ENCODE peak calls at places on chromosomes 11 and 22, in ten cellular contexts. G is tibial nerve, P is body of pancreas, N is uterus, I is sigmoid colon, R is stomach, H is adrenal gland, D is IMR-90, S is HCT116, Q is ovary. X is an unnamed sample. For H3K36me3, the result is how much of the 10 kb centered on the place peaks cover.

GRCh38 chr11:71420455-71421241 is 27.5 kb downstream of the DHCR7 start:
- DNase-seq in R (peak), Q (no peak), P (peak), N (no peak), I (no peak), G (no peak), D (peak), S (peak), H (no peak), X (peak)

GRCh38 chr11:12285106-12285505 is 92.3 kb upstream of the PARVA start:
- DNase-seq in N (no peak), R (no peak), G (no peak), Q (no peak), I (no peak), D (peak), S (no peak), H (no peak), P (no peak), X (no peak)

GRCh38 chr11:133492895-133493294 is 39.4 kb downstream of the OPCML start:
- DNase-seq in D (no peak), N (no peak), P (no peak), G (no peak), S (no peak), R (no peak), H (no peak), Q (no peak), I (no peak), X (no peak)

GRCh38 chr22:35705141-35705540 is 12.5 kb upstream of the APOL5 start:
- DNase-seq in Q (no peak), N (no peak), S (no peak), P (no peak), G (no peak), H (no peak), D (peak), R (no peak), I (no peak), X (no peak)

GRCh38 chr22:32546935-32547334 is 72.3 kb downstream of the FBXO7 start:
- DNase-seq in P (no peak), H (no peak), D (no peak), I (peak), S (no peak), G (no peak), R (no peak), N (no peak), Q (no peak), X (no peak)

GRCh38 chr11:18203723-18204122 is 31.1 kb downstream of the MRGPRX4 start:
- DNase-seq in D (peak), I (no peak), P (no peak), H (no peak), N (no peak), Q (no peak), R (no peak), S (peak), G (no peak), X (no peak)

GRCh38 chr11:119323532-119324033 is 6.7 kb upstream of the MCAM start:
- DNase-seq in H (peak), Q (peak), N (peak), P (peak), S (peak), G (peak), R (peak), I (peak), D (peak), X (peak)

GRCh38 chr11:47523491-47524199 is 29.3 kb downstream of the CELF1 start:
- DNase-seq in I (no peak), G (peak), D (peak), N (peak), P (peak), S (no peak), Q (peak), H (peak), R (no peak), X (no peak)

GRCh38 chr11:133291672-133292265 is 240.5 kb downstream of the OPCML start:
- DNase-seq in S (no peak), N (no peak), Q (no peak), R (no peak), P (no peak), I (peak), G (no peak), D (no peak), H (no peak), X (peak)

GRCh38 chr11:112837162-112837826 is 123.9 kb upstream of the NCAM1 start:
- DNase-seq in D (no peak), S (peak), G (no peak), P (peak), N (no peak), Q (no peak), H (no peak), R (peak), I (no peak), X (no peak)

GRCh38 chr11:46322759-46323158 is 24.5 kb upstream of the DGKZ start:
- DNase-seq in N (no peak), H (no peak), D (peak), S (peak), P (no peak), G (no peak), R (no peak), Q (no peak), I (no peak), X (no peak)

GRCh38 chr11:44033856-44034255 is 13.9 kb upstream of the ACCSL start:
- DNase-seq in N (no peak), S (no peak), R (no peak), Q (no peak), P (no peak), D (no peak), G (no peak), I (no peak), H (no peak), X (no peak)

GRCh38 chr11:645536-645935 is 8.5 kb downstream of the DRD4 start:
- DNase-seq in R (no peak), N (no peak), H (no peak), S (no peak), D (no peak), G (no peak), Q (no peak), I (no peak), P (no peak), X (no peak)

GRCh38 chr11:44505591-44506054 is 59.8 kb upstream of the CD82 start:
- DNase-seq in I (no peak), D (peak), G (no peak), P (no peak), H (no peak), R (no peak), N (no peak), Q (no peak), S (no peak), X (no peak)

GRCh38 chr11:1473786-1474185 is 12.8 kb downstream of the MOB2 start:
- DNase-seq in I (no peak), G (no peak), H (no peak), Q (peak), N (no peak), S (no peak), P (no peak), D (no peak), R (no peak), X (no peak)

GRCh38 chr11:129237456-129237855 is 45.3 kb upstream of the ARHGAP32 start:
- DNase-seq in G (no peak), R (no peak), S (no peak), N (no peak), D (no peak), Q (no peak), P (no peak), I (no peak), H (no peak), X (no peak)

GRCh38 chr11:27277843-27278242 is 85.2 kb downstream of the CCDC34 start:
- DNase-seq in S (no peak), H (no peak), R (no peak), G (no peak), I (no peak), Q (no peak), N (no peak), P (no peak), D (no peak), X (no peak)

GRCh38 chr11:58921778-58922390 is 17.4 kb upstream of the GLYATL1 start:
- DNase-seq in S (no peak), G (no peak), R (no peak), N (no peak), Q (no peak), I (no peak), P (no peak), H (no peak), D (no peak), X (no peak)

GRCh38 chr22:42229455-42230149 is 40.9 kb downstream of the TCF20 start:
- DNase-seq in H (peak), N (peak), S (no peak), R (no peak), D (peak), Q (peak), G (no peak), I (peak), P (peak), X (no peak)

GRCh38 chr11:417652-418342 is 3.0 kb upstream of the SIGIRR start:
- DNase-seq in S (no peak), H (no peak), I (no peak), P (no peak), R (no peak), Q (no peak), D (no peak), G (no peak), N (no peak), X (no peak)

GRCh38 chr11:33179431-33179830 is 18.2 kb upstream of the CSTF3 start:
- DNase-seq in Q (no peak), N (no peak), S (no peak), H (no peak), I (no peak), R (no peak), G (no peak), D (no peak), P (no peak), X (no peak)

GRCh38 chr22:47189056-47189916 is 426.8 kb downstream of the TBC1D22A start:
- DNase-seq in D (no peak), S (no peak), G (peak), P (no peak), H (peak), Q (peak), N (peak), R (no peak), I (peak), X (no peak)

GRCh38 chr11:119791701-119792151 is 62.7 kb upstream of the NECTIN1 start:
- DNase-seq in Q (no peak), S (no peak), R (no peak), N (no peak), D (peak), P (no peak), G (no peak), H (no peak), I (peak), X (no peak)

GRCh38 chr11:65506770-65507485 is 8.1 kb downstream of the MALAT1 start:
- DNase-seq in I (peak), P (no peak), Q (peak), S (peak), G (no peak), R (peak), N (no peak), D (peak), H (peak), X (peak)

GRCh38 chr11:123221074-123221473 is 26.0 kb upstream of the CLMP start:
- DNase-seq in S (no peak), R (no peak), N (no peak), I (peak), G (no peak), Q (no peak), D (no peak), P (peak), H (no peak), X (no peak)

GRCh38 chr11:35116762-35117588 is 22.0 kb upstream of the CD44 start:
- DNase-seq in S (no peak), P (peak), N (peak), Q (no peak), H (no peak), I (no peak), D (peak), G (no peak), R (no peak), X (no peak)

GRCh38 chr11:100774859-100775258 is 87.8 kb downstream of the ARHGAP42 start:
- DNase-seq in S (no peak), P (no peak), G (no peak), N (no peak), Q (no peak), R (no peak), I (no peak), D (no peak), H (no peak), X (no peak)

GRCh38 chr11:31218847-31219246 is 150.7 kb downstream of the DCDC1 start:
- DNase-seq in G (no peak), S (no peak), I (no peak), D (no peak), P (no peak), H (no peak), N (no peak), R (no peak), Q (no peak), X (peak)

GRCh38 chr22:31344369-31345330 is 1.5 kb downstream of the PATZ1 start:
- DNase-seq in R (peak), G (peak), I (peak), D (peak), P (peak), S (no peak), N (peak), H (no peak), Q (peak), X (peak)

GRCh38 chr11:118635642-118636041 is 28.2 kb downstream of the PHLDB1 start:
- DNase-seq in P (no peak), R (no peak), H (no peak), S (no peak), N (no peak), Q (no peak), D (no peak), I (no peak), G (no peak), X (no peak)

GRCh38 chr11:75356613-75357012 is 5.2 kb upstream of the ARRB1 start:
- DNase-seq in G (no peak), D (no peak), I (no peak), P (no peak), Q (no peak), H (no peak), N (no peak), R (no peak), S (no peak), X (no peak)

GRCh38 chr11:108069947-108070346 is 51.4 kb upstream of the ACAT1 start:
- DNase-seq in R (no peak), Q (no peak), H (no peak), G (no peak), N (no peak), I (no peak), S (no peak), D (peak), P (no peak), X (no peak)

GRCh38 chr11:66363805-66364535 is 7.6 kb downstream of the SLC29A2 start:
- DNase-seq in D (no peak), I (no peak), S (no peak), Q (no peak), P (no peak), H (no peak), R (peak), N (no peak), G (no peak), X (no peak)

DNA sequence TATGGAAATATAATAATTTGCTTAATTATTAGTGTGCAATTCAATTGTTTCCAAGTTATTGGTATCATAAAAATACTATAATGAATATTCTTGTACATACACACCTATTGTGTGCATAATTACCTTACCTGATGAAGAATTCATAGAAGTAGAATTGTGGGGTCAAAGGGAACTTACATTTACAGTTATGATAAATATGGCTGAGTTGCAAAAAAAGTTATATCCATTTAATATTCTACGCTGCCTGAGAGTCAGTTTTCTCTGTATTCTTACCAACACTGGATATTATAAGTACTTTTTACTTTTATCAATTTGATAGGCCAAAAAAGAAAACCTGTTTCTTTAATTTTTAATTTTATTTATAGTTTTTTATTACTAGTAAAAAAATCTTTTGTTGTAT is 2.1 kb upstream of the PSMA1 start:
- DNase-seq in P (no peak), R (no peak), G (no peak), S (no peak), H (no peak), Q (no peak), D (no peak), I (no peak), N (no peak), X (no peak)
- H3K36me3 ChIP-seq in P (under half), R (under half), G (under half), S (under half), H (under half), Q (under half), D (under half), I (under half), N (under half), X (under half)

DNA sequence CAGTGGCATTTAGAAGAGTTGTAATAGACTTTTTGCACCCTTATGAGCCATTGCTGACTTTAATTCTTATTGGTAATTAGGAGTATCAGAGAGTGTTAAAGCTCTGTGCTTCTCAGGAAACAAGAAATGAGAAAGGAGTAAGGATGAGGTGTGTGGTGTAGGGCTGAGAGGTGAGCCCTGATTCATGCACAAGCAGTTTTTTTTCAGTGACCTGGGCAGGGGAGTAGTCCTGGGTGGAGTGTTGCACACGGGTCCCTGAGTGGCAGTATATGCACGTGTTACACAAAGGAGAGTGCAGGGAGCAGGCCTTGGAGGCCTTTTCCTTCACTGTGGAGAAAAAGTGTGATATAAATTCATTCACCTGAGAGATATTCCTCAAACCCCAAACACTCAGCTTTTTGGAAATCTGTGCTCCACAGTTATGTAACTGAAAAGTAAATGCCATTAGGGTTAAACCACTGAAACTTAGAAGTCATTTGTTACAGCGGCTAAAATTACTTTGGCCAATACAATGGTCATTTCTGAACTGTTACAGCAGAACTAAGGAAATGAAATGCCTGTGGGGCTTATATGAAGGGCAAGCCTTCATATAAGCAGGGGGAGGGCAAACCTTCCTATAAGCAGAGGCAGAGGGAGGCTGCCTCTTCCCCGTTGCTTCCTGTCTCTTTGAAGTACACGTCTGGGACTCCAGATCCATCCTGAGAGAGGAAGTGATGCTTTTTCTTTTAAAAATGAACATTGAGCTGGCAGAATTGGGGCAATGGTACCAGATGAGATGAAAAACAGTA is 62.6 kb upstream of the OLFML1 start:
- DNase-seq in G (no peak), D (no peak), I (no peak), N (no peak), Q (no peak), H (no peak), R (no peak), P (no peak), S (no peak), X (no peak)
- TF ChIP-seq CTCF in G (no peak), D (no peak), I (no peak), N (no peak), Q (no peak), H (no peak), R (no peak), P (no peak), S (no peak), X (no peak)

GRCh38 chr11:64245401-64245796 is 1.3 kb downstream of the PPP1R14B start:
- DNase-seq in H (peak), G (no peak), D (no peak), Q (peak), N (peak), S (no peak), P (peak), R (peak), I (peak), X (no peak)

GRCh38 chr11:64245797-64246623 is 733 bp downstream of the PPP1R14B start:
- DNase-seq in S (no peak), R (peak), I (peak), D (peak), P (peak), G (peak), Q (peak), N (peak), H (peak), X (no peak)

GRCh38 chr11:64242920-64243854 is 2.3 kb downstream of the FKBP2 start:
- DNase-seq in R (no peak), I (no peak), H (no peak), Q (no peak), D (no peak), S (no peak), P (no peak), N (no peak), G (no peak), X (no peak)

GRCh38 chr11:64244107-64244506 is 2.6 kb downstream of the PPP1R14B start:
- DNase-seq in I (no peak), N (no peak), R (no peak), S (no peak), D (no peak), Q (no peak), P (no peak), H (no peak), G (no peak), X (no peak)

GRCh38 chr11:64244966-64245365 is 1.8 kb downstream of the PPP1R14B start:
- DNase-seq in R (no peak), P (no peak), G (no peak), N (no peak), S (no peak), H (no peak), Q (no peak), D (no peak), I (no peak), X (no peak)
- TF ChIP-seq POLR2A in R (no peak), P (no peak), G (no peak), N (no peak), S (no peak), H (no peak), Q (no peak), D (no peak), I (no peak), X (no peak)

GRCh38 chr22:45240137-45240809 is 421 bp downstream of the KIAA0930 start:
- DNase-seq in R (no peak), S (no peak), N (peak), Q (peak), D (no peak), I (no peak), H (no peak), P (no peak), G (no peak), X (no peak)

GRCh38 chr22:45242778-45243191 is 2.1 kb upstream of the KIAA0930 start:
- DNase-seq in S (no peak), N (no peak), D (no peak), P (peak), G (no peak), H (no peak), Q (no peak), I (no peak), R (peak), X (peak)

GRCh38 chr22:45238431-45239377 is 2.0 kb downstream of the KIAA0930 start:
- DNase-seq in P (no peak), H (peak), N (no peak), R (no peak), D (no peak), Q (no peak), S (no peak), I (no peak), G (no peak), X (no peak)

GRCh38 chr22:45239378-45240136 is 1.1 kb downstream of the KIAA0930 start:
- DNase-seq in P (no peak), I (no peak), H (no peak), Q (no peak), D (no peak), S (no peak), R (no peak), G (no peak), N (no peak), X (no peak)

GRCh38 chr22:45240810-45241631 is at the start of gene KIAA0930:
- DNase-seq in Q (peak), H (peak), S (peak), G (peak), P (peak), N (peak), D (peak), R (peak), I (peak), X (peak)
- H3K36me3 ChIP-seq in Q (under half), H (under half), S (under half), G (under half), P (under half), N (under half), D (under half), R (under half), I (under half), X (under half)

GRCh38 chr22:37636186-37636948 is 3.1 kb upstream of the SH3BP1 start:
- DNase-seq in P (peak), N (no peak), Q (no peak), H (no peak), S (no peak), D (peak), R (peak), I (no peak), G (no peak), X (no peak)
- TF ChIP-seq CTCF in P (no peak), N (no peak), Q (no peak), H (no peak), S (peak), D (peak), R (peak), I (no peak), G (no peak), X (no peak)

GRCh38 chr11:64225608-64226506 is at the start of the genes NUDT22 and TRPT1:
- DNase-seq in H (peak), Q (peak), P (peak), G (peak), D (peak), R (peak), I (peak), S (no peak), N (peak), X (peak)
- TF ChIP-seq POLR2A in H (peak), Q (peak), P (peak), G (peak), D (peak), R (no peak), I (peak), S (no peak), N (peak), X (peak)

GRCh38 chr11:78217650-78218541 is 29.2 kb downstream of the USP35 start:
- DNase-seq in R (no peak), N (no peak), H (peak), I (no peak), S (no peak), Q (peak), P (no peak), D (no peak), G (no peak), X (no peak)

GRCh38 chr11:78214331-78215194 is 25.8 kb downstream of the USP35 start:
- DNase-seq in H (peak), Q (no peak), D (no peak), P (no peak), R (peak), N (no peak), S (no peak), I (no peak), G (no peak), X (no peak)

GRCh38 chr11:78213526-78214330 is 25.0 kb downstream of the USP35 start:
- DNase-seq in P (no peak), D (no peak), G (no peak), H (peak), I (peak), S (no peak), R (no peak), Q (no peak), N (peak), X (no peak)

GRCh38 chr11:78216571-78217287 is 28.0 kb downstream of the USP35 start:
- DNase-seq in P (no peak), I (no peak), R (no peak), Q (peak), S (no peak), D (no peak), N (no peak), H (peak), G (no peak), X (no peak)

GRCh38 chr11:78216021-78216420 is 27.3 kb downstream of the USP35 start:
- DNase-seq in H (peak), P (no peak), I (no peak), N (peak), G (no peak), D (no peak), Q (no peak), R (no peak), S (no peak), X (no peak)
- H3K36me3 ChIP-seq in H (under half), P (under half), I (under half), N (under half), G (half or more), D (half or more), Q (under half), R (half or more), S (under half), X (under half)

X was measured in prostate gland.